ENCODE peak calls at places on chromosomes 3 and 15, in six cellular contexts. N is MM.1S, F is lower lobe of right lung, S is kidney, I is heart right ventricle, J is transverse colon. O is an unnamed sample.

GRCh38 chr15:22968356-22968755 is 11.8 kb downstream of the CYFIP1 start:
- DNase-seq in N (no peak), F (no peak), S (no peak), I (no peak), J (no peak), O (no peak)

GRCh38 chr15:78365931-78366330 is 25.8 kb downstream of the CRABP1 start:
- DNase-seq in N (no peak), F (no peak), S (no peak), I (peak), J (peak), O (no peak)

GRCh38 chr3:197692641-197693040 is 44.1 kb downstream of the RUBCN start:
- DNase-seq in N (no peak), F (no peak), S (no peak), I (no peak), J (no peak), O (no peak)

GRCh38 chr3:72791132-72791531 is 57.1 kb downstream of the SHQ1 start:
- DNase-seq in N (no peak), F (no peak), S (no peak), I (no peak), J (no peak), O (no peak)

GRCh38 chr3:133862161-133862560 is 33.5 kb downstream of the RAB6B start:
- DNase-seq in N (no peak), F (no peak), S (peak), I (no peak), J (no peak), O (no peak)

GRCh38 chr3:128079823-128080222 is 27.6 kb downstream of the SEC61A1 start:
- DNase-seq in N (no peak), F (no peak), S (no peak), I (no peak), J (no peak), O (no peak)

GRCh38 chr15:44710236-44711088 is 661 bp downstream of the PATL2 start:
- DNase-seq in N (peak), F (peak), S (no peak), I (peak), J (peak), O (peak)

GRCh38 chr3:85476891-85477495 is 518.2 kb downstream of the CADM2 start:
- DNase-seq in N (no peak), F (no peak), S (no peak), I (no peak), J (no peak), O (no peak)

GRCh38 chr3:147906275-147906674 is 497.1 kb downstream of the ZIC1 start:
- DNase-seq in N (no peak), F (no peak), S (no peak), I (no peak), J (no peak), O (no peak)

GRCh38 chr15:85533949-85534543 is 153.6 kb downstream of the AKAP13 start:
- DNase-seq in N (peak), F (no peak), S (no peak), I (no peak), J (peak), O (no peak)

GRCh38 chr15:89495638-89496145 is 691 bp downstream of the RHCG start:
- DNase-seq in N (peak), F (no peak), S (peak), I (no peak), J (no peak), O (no peak)

GRCh38 chr15:89494006-89494405 is 2.4 kb downstream of the RHCG start:
- DNase-seq in N (no peak), F (no peak), S (peak), I (no peak), J (no peak), O (no peak)

GRCh38 chr15:89498574-89498906 is 2.2 kb upstream of the RHCG start:
- DNase-seq in N (no peak), F (no peak), S (no peak), I (no peak), J (no peak), O (no peak)

GRCh38 chr15:89494941-89495637 is 1.3 kb downstream of the RHCG start:
- DNase-seq in N (peak), F (no peak), S (peak), I (no peak), J (peak), O (peak)

GRCh38 chr15:89496155-89497098 is at the start of gene RHCG:
- DNase-seq in N (peak), F (no peak), S (peak), I (no peak), J (peak), O (peak)
- TF ChIP-seq CTCF in N (peak), F (no peak), S (no peak), I (no peak), J (peak), O (peak)

GRCh38 chr3:187293977-187294376 is 2.4 kb upstream of the MASP1 start:
- DNase-seq in N (no peak), F (no peak), S (no peak), I (no peak), J (no peak), O (no peak)

GRCh38 chr3:187296058-187296457 is 4.5 kb upstream of the MASP1 start:
- DNase-seq in N (no peak), F (no peak), S (no peak), I (no peak), J (no peak), O (no peak)

GRCh38 chr3:187293514-187293870 is 2.0 kb upstream of the MASP1 start:
- DNase-seq in N (no peak), F (no peak), S (no peak), I (no peak), J (no peak), O (no peak)

GRCh38 chr3:187296915-187297314 is 5.4 kb upstream of the MASP1 start:
- DNase-seq in N (no peak), F (no peak), S (no peak), I (no peak), J (no peak), O (no peak)

GRCh38 chr3:187295635-187296034 is 4.1 kb upstream of the MASP1 start:
- DNase-seq in N (no peak), F (no peak), S (no peak), I (no peak), J (no peak), O (no peak)
- TF ChIP-seq CTCF in N (peak), F (no peak), S (no peak), I (peak), J (no peak), O (no peak)

GRCh38 chr3:124695369-124695768 is 34.9 kb upstream of the UMPS start:
- DNase-seq in N (no peak), F (no peak), S (no peak), I (no peak), J (no peak), O (no peak)
- TF ChIP-seq CTCF in N (no peak), F (no peak), S (no peak), I (no peak), J (no peak), O (no peak)

GRCh38 chr3:184289426-184289938 is 9.6 kb upstream of the PSMD2 start:
- DNase-seq in N (peak), F (peak), S (no peak), I (peak), J (peak), O (peak)
- TF ChIP-seq CTCF in N (peak), F (peak), S (peak), I (no peak), J (peak), O (peak)

DNA sequence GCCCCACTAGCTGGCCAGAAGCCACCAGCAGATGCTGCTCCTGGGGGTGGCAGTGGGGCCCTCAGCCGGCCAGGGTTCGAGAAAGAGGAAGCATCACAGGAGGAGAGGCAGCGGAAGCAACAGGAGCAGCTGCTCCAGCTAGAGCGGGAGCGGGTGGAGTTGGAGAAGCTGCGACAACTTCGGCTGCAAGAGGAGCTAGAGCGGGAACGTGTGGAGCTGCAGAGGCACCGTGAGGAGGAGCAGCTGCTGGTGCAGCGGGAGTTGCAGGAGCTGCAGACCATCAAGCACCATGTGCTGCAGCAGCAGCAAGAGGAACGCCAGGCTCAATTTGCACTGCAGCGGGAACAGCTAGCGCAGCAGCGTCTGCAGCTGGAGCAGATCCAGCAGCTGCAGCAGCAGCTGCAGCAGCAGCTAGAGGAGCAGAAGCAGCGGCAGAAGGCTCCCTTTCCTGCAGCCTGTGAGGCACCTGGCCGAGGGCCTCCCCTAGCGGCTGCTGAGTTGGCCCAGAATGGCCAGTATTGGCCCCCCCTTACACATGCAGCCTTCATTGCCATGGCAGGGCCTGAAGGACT is 17.5 kb upstream of the APEH start:
- DNase-seq in N (no peak), F (no peak), S (no peak), I (no peak), J (no peak), O (no peak)
- TF ChIP-seq CTCF in N (peak), F (no peak), S (no peak), I (no peak), J (no peak), O (no peak)

O was measured in GM13977.